ENCODE peak calls at places on chromosomes 12 and 14, in five cellular contexts. Q is right atrium auricular region, G is WERI-Rb-1, P is brain microvascular endothelial cell, C is kidney epithelial cell. H is an unnamed sample.

GRCh38 chr12:89889051-89889450 is 180.4 kb upstream of the ATP2B1 start:
- DNase-seq in Q (no peak), G (no peak), P (peak), C (no peak), H (no peak)

GRCh38 chr12:106049546-106049945 is 89.2 kb downstream of the NUAK1 start:
- DNase-seq in Q (no peak), G (no peak), P (no peak), C (no peak), H (no peak)

GRCh38 chr12:98852181-98852580 is 207.1 kb downstream of the APAF1 start:
- DNase-seq in Q (no peak), G (no peak), P (no peak), C (no peak), H (no peak)

GRCh38 chr12:52879394-52880351 is 25.2 kb downstream of the KRT8 start:
- DNase-seq in Q (peak), G (peak), P (peak), C (peak), H (peak)

GRCh38 chr12:49626169-49626835 is 2.9 kb downstream of the PRPF40B start:
- DNase-seq in Q (no peak), G (no peak), P (no peak), C (no peak), H (no peak)

GRCh38 chr12:100688451-100688864 is 106.1 kb upstream of the ANO4 start:
- DNase-seq in Q (no peak), G (no peak), P (no peak), C (no peak), H (no peak)

GRCh38 chr12:56350662-56351061 is 9.2 kb downstream of the STAT2 start:
- DNase-seq in Q (no peak), G (no peak), P (no peak), C (no peak), H (no peak)

GRCh38 chr12:55978393-55978792 is 4.5 kb downstream of the RAB5B start:
- DNase-seq in Q (no peak), G (no peak), P (no peak), C (no peak), H (no peak)

GRCh38 chr14:58712357-58712756 is 74.6 kb downstream of the DACT1 start:
- DNase-seq in Q (no peak), G (no peak), P (peak), C (no peak), H (no peak)

GRCh38 chr12:47408171-47408871 is 297.5 kb downstream of the RPAP3 start:
- DNase-seq in Q (no peak), G (no peak), P (no peak), C (no peak), H (no peak)

GRCh38 chr12:132154941-132155770 is 10.9 kb downstream of the NOC4L start:
- DNase-seq in Q (no peak), G (no peak), P (no peak), C (no peak), H (no peak)

GRCh38 chr12:64528616-64529015 is 76.7 kb downstream of the TBK1 start:
- DNase-seq in Q (no peak), G (peak), P (no peak), C (no peak), H (no peak)

GRCh38 chr12:70307868-70308267 is 58.2 kb upstream of the KCNMB4 start:
- DNase-seq in Q (no peak), G (no peak), P (no peak), C (no peak), H (no peak)

GRCh38 chr14:61860294-61860918 is 98.2 kb downstream of the SNAPC1 start:
- DNase-seq in Q (no peak), G (peak), P (peak), C (no peak), H (no peak)

GRCh38 chr14:26606729-26607128 is 8.9 kb upstream of the NOVA1 start:
- DNase-seq in Q (no peak), G (no peak), P (no peak), C (no peak), H (no peak)

GRCh38 chr12:94704452-94704871 is 54.1 kb upstream of the TMCC3 start:
- DNase-seq in Q (no peak), G (no peak), P (peak), C (peak), H (no peak)

GRCh38 chr12:104710940-104711725 is 247.0 kb downstream of the SLC41A2 start:
- DNase-seq in Q (no peak), G (no peak), P (no peak), C (no peak), H (no peak)

GRCh38 chr12:120826335-120826734 is 77.8 kb downstream of the SPPL3 start:
- DNase-seq in Q (no peak), G (no peak), P (no peak), C (no peak), H (no peak)

GRCh38 chr12:120821878-120822277 is 82.3 kb downstream of the SPPL3 start:
- DNase-seq in Q (no peak), G (no peak), P (no peak), C (no peak), H (no peak)

GRCh38 chr12:120825337-120825736 is 78.8 kb downstream of the SPPL3 start:
- DNase-seq in Q (no peak), G (no peak), P (no peak), C (no peak), H (no peak)

GRCh38 chr12:120820885-120821510 is 83.2 kb downstream of the SPPL3 start:
- DNase-seq in Q (no peak), G (no peak), P (no peak), C (no peak), H (no peak)

GRCh38 chr12:120822832-120823503 is 81.2 kb downstream of the SPPL3 start:
- DNase-seq in Q (no peak), G (no peak), P (no peak), C (no peak), H (no peak)
- TF ChIP-seq CTCF in Q (no peak), G (no peak), P (no peak), C (no peak), H (no peak)

DNA sequence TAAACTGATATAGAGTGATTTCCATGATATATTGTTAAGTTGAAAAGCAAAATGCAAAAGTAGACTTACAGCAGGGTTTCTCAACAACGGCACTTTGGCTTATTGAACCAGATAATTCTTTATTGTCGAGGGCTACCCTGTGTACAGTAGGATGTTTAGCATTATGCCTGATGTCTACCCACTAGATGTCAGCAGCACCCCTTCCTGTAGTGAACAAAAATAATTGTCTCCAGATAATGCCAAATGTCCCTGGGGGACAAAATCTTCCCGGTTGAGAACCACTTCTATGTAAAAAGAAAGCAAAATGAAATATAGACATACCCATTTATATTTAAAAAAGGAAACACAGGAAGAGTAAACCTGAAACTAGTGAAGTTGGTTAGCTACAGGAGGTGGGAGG is 32.4 kb downstream of the ABCD2 start:
- DNase-seq in Q (no peak), G (peak), P (peak), C (no peak), H (no peak)
- TF ChIP-seq CTCF in Q (peak), G (peak), P (peak), C (peak), H (peak)

GRCh38 chr14:23077962-23078361 is 17.0 kb downstream of the ACIN1 start:
- DNase-seq in Q (no peak), G (no peak), P (no peak), C (no peak), H (no peak)
- TF ChIP-seq CTCF in Q (no peak), G (no peak), P (no peak), C (no peak), H (no peak)

GRCh38 chr14:37985826-37986470 is 221.8 kb upstream of the SSTR1 start:
- DNase-seq in Q (no peak), G (peak), P (peak), C (no peak), H (no peak)
- TF ChIP-seq CTCF in Q (peak), G (peak), P (peak), C (peak), H (peak)

DNA sequence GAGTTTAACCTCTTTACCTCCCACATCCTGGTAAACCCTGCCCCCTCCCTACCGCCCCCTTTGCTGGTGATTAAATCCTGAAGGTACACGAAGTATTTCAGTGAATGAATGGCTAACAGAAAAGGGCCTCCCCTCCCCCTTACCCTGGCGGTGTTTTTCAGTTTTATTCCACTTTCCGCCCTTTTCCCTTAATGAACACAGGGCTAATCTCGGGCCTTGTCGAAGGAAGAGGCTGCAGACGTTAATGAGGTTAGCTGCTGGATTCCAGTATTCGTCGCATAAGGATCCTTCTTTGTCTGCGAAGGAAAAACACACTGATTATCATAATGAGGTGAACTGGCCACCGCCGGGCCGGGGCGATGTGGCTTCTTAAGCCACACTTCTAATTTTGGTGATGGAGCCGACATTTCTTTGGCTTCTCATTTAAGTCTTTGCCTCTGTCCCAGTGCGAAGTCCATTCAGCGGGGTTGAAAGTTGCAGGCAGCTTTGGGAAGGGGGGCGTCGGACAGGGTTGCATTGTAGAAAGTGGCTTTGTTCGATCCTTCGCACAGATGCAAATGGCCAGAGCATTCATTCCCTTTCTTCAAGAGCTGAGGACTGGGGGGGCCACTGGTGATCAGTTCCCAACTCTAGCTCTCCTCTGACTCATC is 6.5 kb downstream of the MEG3 start:
- DNase-seq in Q (no peak), G (peak), P (no peak), C (no peak), H (no peak)
- TF ChIP-seq CTCF in Q (no peak), G (no peak), P (no peak), C (no peak), H (no peak)

GRCh38 chr14:47332939-47333338 is 342.5 kb downstream of the MDGA2 start:
- DNase-seq in Q (no peak), G (no peak), P (no peak), C (no peak), H (no peak)
- TF ChIP-seq CTCF in Q (peak), G (no peak), P (no peak), C (no peak), H (peak)

GRCh38 chr12:66555113-66555512 is 123.8 kb downstream of the GRIP1 start:
- DNase-seq in Q (no peak), G (no peak), P (peak), C (no peak), H (no peak)
- TF ChIP-seq CTCF in Q (no peak), G (no peak), P (peak), C (no peak), H (no peak)

GRCh38 chr14:78157855-78158436 is 12.2 kb upstream of the NRXN3 start:
- DNase-seq in Q (no peak), G (no peak), P (no peak), C (peak), H (no peak)

GRCh38 chr14:78154827-78155226 is 15.3 kb upstream of the NRXN3 start:
- DNase-seq in Q (no peak), G (peak), P (no peak), C (no peak), H (no peak)

GRCh38 chr14:78156196-78156595 is 14.0 kb upstream of the NRXN3 start:
- DNase-seq in Q (no peak), G (no peak), P (no peak), C (no peak), H (no peak)

GRCh38 chr14:78152246-78153068 is 17.7 kb upstream of the NRXN3 start:
- DNase-seq in Q (no peak), G (no peak), P (no peak), C (no peak), H (no peak)

DNA sequence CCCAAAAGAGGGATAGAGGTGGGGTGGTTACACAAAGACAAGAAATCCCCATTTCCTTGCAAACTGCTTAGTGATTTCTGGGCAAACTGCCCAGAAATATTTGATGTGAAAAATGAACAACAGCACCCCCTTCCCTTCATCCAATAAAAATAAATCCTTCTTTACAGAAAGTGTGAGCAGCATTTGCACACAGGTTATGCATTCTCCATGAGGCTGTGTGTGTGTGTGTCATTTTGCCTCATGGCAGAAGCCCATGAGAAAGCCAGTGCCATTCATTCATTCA is 17.2 kb upstream of the NRXN3 start:
- DNase-seq in Q (no peak), G (no peak), P (no peak), C (no peak), H (no peak)
- TF ChIP-seq CTCF in Q (no peak), G (no peak), P (no peak), C (no peak), H (no peak)

GRCh38 chr12:112022241-112023016 is 9.2 kb downstream of the ERP29 start:
- DNase-seq in Q (no peak), G (no peak), P (no peak), C (no peak), H (no peak)
- TF ChIP-seq CTCF in Q (no peak), G (no peak), P (no peak), C (no peak), H (no peak)

DNA sequence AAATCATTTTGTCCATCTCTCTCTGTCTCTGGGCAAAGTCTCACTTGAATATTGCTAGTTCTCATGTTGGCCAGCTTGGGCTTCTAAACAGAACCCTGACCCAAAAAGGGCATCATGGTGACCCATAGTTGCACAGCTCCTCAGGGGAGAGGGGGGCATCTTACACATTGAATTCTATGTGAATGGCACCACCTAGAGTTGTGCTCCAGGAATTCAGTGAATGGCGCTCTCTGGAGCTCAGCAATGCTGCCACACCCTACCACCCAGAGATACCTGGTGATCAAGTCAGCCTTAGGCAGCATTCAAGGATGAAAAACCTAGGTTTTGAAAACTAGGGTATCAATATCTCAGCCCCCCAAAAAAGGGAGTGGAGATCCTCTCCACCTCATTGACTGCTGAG is 50.6 kb downstream of the SMUG1 start:
- DNase-seq in Q (no peak), G (no peak), P (no peak), C (no peak), H (no peak)
- TF ChIP-seq CTCF in Q (no peak), G (peak), P (no peak), C (peak), H (no peak)